ENCODE peak calls at places on chromosomes 16 and 17, in seven cellular contexts. C is WTC11; R is T-helper 17 cell; J is germinal center; D is lung; V is activated CD4-positive, alpha-beta T cell treated with anti-CD3 and anti-CD28 coated beads, Interleukin-2, amount 50 U/mL, for 1 hour; X is non-pigmented ciliary epithelial cell. N is an unnamed sample.

GRCh38 chr17:9079461-9080103 is 58.3 kb downstream of the NTN1 start:
- DNase-seq in C (no peak), R (no peak), J (no peak), D (no peak), V (no peak), X (no peak), N (no peak)

GRCh38 chr17:68854509-68854908 is 100.7 kb downstream of the ABCA8 start:
- DNase-seq in C (no peak), R (no peak), J (no peak), D (no peak), V (no peak), X (no peak), N (no peak)

GRCh38 chr16:72467157-72467759 is 295.3 kb upstream of the PMFBP1 start:
- DNase-seq in C (no peak), R (no peak), J (no peak), D (no peak), V (no peak), X (no peak), N (no peak)

GRCh38 chr17:62720126-62720850 is 87.8 kb downstream of the MARCHF10 start:
- DNase-seq in C (no peak), R (no peak), J (no peak), D (no peak), V (no peak), X (no peak), N (no peak)

GRCh38 chr17:52297230-52298010 is 138.9 kb upstream of the CA10 start:
- DNase-seq in C (no peak), R (no peak), J (no peak), D (no peak), V (no peak), X (no peak), N (no peak)

GRCh38 chr17:51035436-51035835 is 85.2 kb downstream of the SPAG9 start:
- DNase-seq in C (no peak), R (no peak), J (no peak), D (no peak), V (no peak), X (peak), N (no peak)

GRCh38 chr16:23303685-23304084 is 1.6 kb downstream of the SCNN1B start:
- DNase-seq in C (no peak), R (no peak), J (no peak), D (no peak), V (no peak), X (no peak), N (no peak)

GRCh38 chr17:3582921-3583320 is 25.3 kb upstream of the TRPV3 start:
- DNase-seq in C (no peak), R (no peak), J (no peak), D (peak), V (no peak), X (no peak), N (no peak)

GRCh38 chr16:2206780-2207433 is 1.7 kb downstream of the MLST8 start:
- DNase-seq in C (no peak), R (no peak), J (no peak), D (no peak), V (no peak), X (no peak), N (no peak)

GRCh38 chr16:86874141-86874540 is 295.8 kb downstream of the FOXL1 start:
- DNase-seq in C (peak), R (no peak), J (peak), D (no peak), V (no peak), X (no peak), N (peak)

GRCh38 chr17:82061047-82061925 is 4.3 kb downstream of the DUS1L start:
- DNase-seq in C (no peak), R (no peak), J (no peak), D (no peak), V (no peak), X (no peak), N (no peak)

GRCh38 chr17:48526986-48527741 is 3.6 kb downstream of the HOXB1 start:
- DNase-seq in C (peak), R (no peak), J (no peak), D (no peak), V (no peak), X (no peak), N (no peak)

GRCh38 chr17:59761385-59762021 is 54.0 kb downstream of the VMP1 start:
- DNase-seq in C (no peak), R (no peak), J (no peak), D (no peak), V (no peak), X (peak), N (no peak)

GRCh38 chr16:3458852-3459361 is 15.4 kb downstream of the NAA60 start:
- DNase-seq in C (no peak), R (no peak), J (no peak), D (peak), V (no peak), X (no peak), N (peak)

GRCh38 chr17:81044764-81045589 is 10.0 kb downstream of the BAIAP2 start:
- DNase-seq in C (no peak), R (no peak), J (no peak), D (peak), V (no peak), X (peak), N (no peak)

GRCh38 chr17:37292429-37293139 is 83.2 kb upstream of the C17orf78 start:
- DNase-seq in C (no peak), R (no peak), J (no peak), D (no peak), V (no peak), X (no peak), N (no peak)

GRCh38 chr17:4357671-4358070 is 8.8 kb downstream of the UBE2G1 start:
- DNase-seq in C (no peak), R (no peak), J (no peak), D (no peak), V (no peak), X (no peak), N (no peak)

GRCh38 chr17:78368348-78368747 is 8.5 kb upstream of the SOCS3 start:
- DNase-seq in C (no peak), R (no peak), J (no peak), D (no peak), V (no peak), X (no peak), N (no peak)

GRCh38 chr16:47143329-47143676 is 442 bp downstream of the NETO2 start:
- DNase-seq in C (peak), R (peak), J (peak), D (peak), V (peak), X (no peak), N (peak)

GRCh38 chr17:78168906-78169793 is 769 bp downstream of the SYNGR2 start:
- DNase-seq in C (peak), R (peak), J (peak), D (peak), V (peak), X (no peak), N (peak)

GRCh38 chr17:62164712-62165377 is 99.8 kb upstream of the MED13 start:
- DNase-seq in C (no peak), R (no peak), J (no peak), D (no peak), V (no peak), X (no peak), N (no peak)

N was measured in stimulated activated effector memory CD8-positive, alpha-beta T cell treated with anti-CD3 and anti-CD28 coated beads, Interleukin-12 subunit alpha, Interleukin-12 subunit beta, amount 100 ng/mL, for 72 hours.